ENCODE peak calls at places on chromosomes 6 and 20, in eight cellular contexts. O, K, X, T, N, G, H and S are unnamed samples.
A peak's percentile ranks its signal among the peaks of the same experiment; 100 is the strongest.

GRCh38 chr6:38432479-38432878 is 207.2 kb downstream of the BTBD9 start:
- DNase-seq in N (no peak), T (peak; percentile 41), G (no peak), X (no peak), K (no peak), O (no peak), H (no peak), S (no peak)

GRCh38 chr20:2086177-2086979 is 15.2 kb upstream of the STK35 start:
- DNase-seq in X (no peak), H (no peak), T (no peak), O (no peak), N (no peak), G (no peak), K (no peak), S (no peak)

GRCh38 chr20:45975686-45976085 is 3.7 kb upstream of the ZNF335 start:
- DNase-seq in O (no peak), N (no peak), K (no peak), G (no peak), T (no peak), H (peak; percentile 47), X (no peak), S (no peak)

GRCh38 chr20:14477125-14477524 is 139.7 kb upstream of the FLRT3 start:
- DNase-seq in T (peak; percentile 62), X (no peak), G (no peak), H (no peak), N (no peak), O (no peak), K (no peak), S (no peak)

GRCh38 chr20:23156170-23156841 is 70.2 kb upstream of the CD93 start:
- DNase-seq in K (no peak), N (no peak), O (peak; percentile 89), G (peak; percentile 86), X (no peak), T (peak; percentile 82), H (peak; percentile 43), S (no peak)

GRCh38 chr6:12637960-12638641 is 78.5 kb upstream of the PHACTR1 start:
- DNase-seq in O (peak; percentile 74), T (peak; percentile 92), X (peak; percentile 79), K (peak; percentile 28), H (no peak), G (no peak), N (peak; percentile 65), S (peak; percentile 23)

GRCh38 chr20:35560105-35560511 is 18.2 kb downstream of the ERGIC3 start:
- DNase-seq in N (no peak), G (no peak), H (no peak), O (no peak), T (no peak), K (no peak), X (no peak), S (no peak)

GRCh38 chr6:106254636-106255035 is 70.9 kb downstream of the ATG5 start:
- DNase-seq in H (no peak), G (no peak), N (no peak), O (no peak), K (no peak), T (peak; percentile 72), X (no peak), S (no peak)

GRCh38 chr6:74731204-74731603 is 474.6 kb downstream of the COL12A1 start:
- DNase-seq in N (no peak), T (peak; percentile 46), K (no peak), X (no peak), G (no peak), H (no peak), O (no peak), S (no peak)

GRCh38 chr20:47843886-47844567 is 58.7 kb upstream of the SULF2 start:
- DNase-seq in H (no peak), O (no peak), G (no peak), K (no peak), T (no peak), N (no peak), X (no peak), S (no peak)

GRCh38 chr6:16591681-16592549 is 169.3 kb downstream of the ATXN1 start:
- DNase-seq in H (no peak), X (no peak), K (no peak), T (no peak), N (peak; percentile 87), O (no peak), G (no peak), S (no peak)

GRCh38 chr6:14458669-14459266 is 341.2 kb downstream of the CD83 start:
- DNase-seq in H (no peak), T (peak; percentile 81), G (no peak), N (no peak), X (no peak), O (peak; percentile 49), K (no peak), S (no peak)